ENCODE peak calls at places on chromosomes 2 and 18, in nine cellular contexts. L is activated T-helper 17 cell treated with anti-CD3 and anti-CD28 coated beads, Interleukin-2, amount 50 U/mL, for 72 hours; F is mucosa of descending colon; W is activated naive CD8-positive, alpha-beta T cell treated with anti-CD3 and anti-CD28 coated beads, Interleukin-2, amount 10 ng/mL, durations not matched to agents 7 days and 5 days; Q is T-helper 17 cell; B is heart left ventricle; X is upper lobe of left lung; J is HepG2; C is T-cell. K is an unnamed sample.

GRCh38 chr18:59446012-59446411 is 86.9 kb upstream of the LMAN1 start:
- ATAC-seq in C (no peak), W (no peak), Q (no peak), L (no peak), B (no peak), X (no peak), F (no peak), J (no peak), K (no peak)

GRCh38 chr2:234446404-234447076 is 50.3 kb downstream of the ARL4C start:
- ATAC-seq in W (peak), C (peak), X (peak), B (peak), L (peak), J (no peak), Q (peak), F (peak), K (peak)

GRCh38 chr2:110853516-110853915 is 121.1 kb downstream of the ACOXL start:
- ATAC-seq in X (no peak), F (peak), Q (peak), J (peak), W (peak), C (peak), L (peak), B (no peak), K (no peak)

GRCh38 chr2:8329660-8330622 is 351.9 kb upstream of the ID2 start:
- ATAC-seq in C (peak), F (no peak), W (no peak), B (peak), L (no peak), X (no peak), J (no peak), Q (peak), K (no peak)

GRCh38 chr18:59839931-59840685 is 59.7 kb upstream of the PMAIP1 start:
- ATAC-seq in F (no peak), L (no peak), X (no peak), Q (no peak), C (no peak), J (no peak), B (no peak), W (no peak), K (no peak)

GRCh38 chr2:197286805-197287595 is 23.6 kb downstream of the ANKRD44 start:
- ATAC-seq in X (peak), W (peak), F (peak), L (peak), C (peak), B (peak), J (no peak), Q (peak), K (peak)

GRCh38 chr2:38432827-38433606 is 55.9 kb upstream of the ATL2 start:
- ATAC-seq in F (peak), X (no peak), B (no peak), J (peak), W (no peak), C (no peak), Q (no peak), L (no peak), K (no peak)

GRCh38 chr2:240226672-240227537 is 86.4 kb upstream of the OTOS start:
- ATAC-seq in F (no peak), X (peak), W (no peak), B (peak), C (no peak), L (no peak), J (peak), Q (no peak), K (no peak)

GRCh38 chr2:181466661-181467576 is 9.7 kb downstream of the ITGA4 start:
- ATAC-seq in J (peak), F (peak), W (peak), L (peak), Q (peak), C (no peak), X (no peak), B (no peak), K (no peak)

GRCh38 chr2:172588931-172589330 is 33.0 kb downstream of the PDK1 start:
- ATAC-seq in W (no peak), J (no peak), B (no peak), Q (no peak), C (no peak), L (peak), F (no peak), X (no peak), K (no peak)

GRCh38 chr2:99880148-99880983 is 262.0 kb downstream of the AFF3 start:
- ATAC-seq in B (no peak), W (no peak), J (no peak), L (peak), Q (no peak), F (no peak), C (no peak), X (no peak), K (no peak)

GRCh38 chr2:29632018-29632417 is 289.4 kb downstream of the ALK start:
- ATAC-seq in J (no peak), B (no peak), Q (no peak), X (no peak), W (no peak), C (no peak), L (no peak), F (no peak), K (no peak)

GRCh38 chr2:72780483-72780882 is 45.4 kb downstream of the EXOC6B start:
- ATAC-seq in W (no peak), F (no peak), X (no peak), Q (no peak), J (no peak), C (no peak), B (peak), L (no peak), K (no peak)

GRCh38 chr2:120175000-120175581 is 48.1 kb downstream of the TMEM185B start:
- ATAC-seq in C (no peak), X (no peak), F (peak), J (peak), B (no peak), L (no peak), W (no peak), Q (no peak), K (no peak)

GRCh38 chr2:205850611-205851010 is 168.3 kb downstream of the NRP2 start:
- ATAC-seq in C (no peak), B (no peak), Q (no peak), W (no peak), J (no peak), F (no peak), X (no peak), L (no peak), K (no peak)